ENCODE peak calls at places on chromosomes 1 and 21, in seven cellular contexts. J is heart right ventricle, E is AG09319, A is right lobe of liver, C is neural crest cell, T is tibial artery, S is nephron progenitor cell. O is an unnamed sample.

GRCh38 chr1:234529661-234530237 is 50.8 kb upstream of the TARBP1 start:
- DNase-seq in S (no peak), A (no peak), T (no peak), E (no peak), C (no peak), J (no peak), O (no peak)

GRCh38 chr1:147834189-147834588 is 68.4 kb upstream of the GJA8 start:
- DNase-seq in J (no peak), A (no peak), C (no peak), S (no peak), E (no peak), T (no peak), O (no peak)

GRCh38 chr1:164446020-164446419 is 113.0 kb upstream of the PBX1 start:
- DNase-seq in S (no peak), C (no peak), J (no peak), T (no peak), A (no peak), E (no peak), O (no peak)

GRCh38 chr1:11880181-11880575 is 21.4 kb upstream of the NPPB start:
- DNase-seq in T (no peak), J (no peak), C (no peak), S (no peak), E (no peak), A (no peak), O (no peak)

GRCh38 chr21:45110873-45111624 is 36.7 kb downstream of the ADARB1 start:
- DNase-seq in T (no peak), E (no peak), C (no peak), A (no peak), S (no peak), J (no peak), O (no peak)

GRCh38 chr1:41536296-41536695 is 51.8 kb upstream of the EDN2 start:
- DNase-seq in T (peak; percentile 71), C (no peak), E (no peak), A (no peak), S (no peak), J (no peak), O (no peak)

GRCh38 chr1:44985747-44986359 is 542 bp downstream of the EIF2B3 start:
- DNase-seq in C (no peak), E (no peak), S (no peak), A (no peak), J (no peak), T (no peak), O (no peak)

GRCh38 chr21:34205811-34206635 is 132.6 kb downstream of the MRPS6 start:
- DNase-seq in S (no peak), A (no peak), C (no peak), J (no peak), T (no peak), E (peak; percentile 49), O (no peak)

GRCh38 chr1:33455537-33456301 is 16.7 kb upstream of the ZSCAN20 start:
- DNase-seq in S (peak; percentile 51), J (no peak), C (no peak), T (peak; percentile 74), A (no peak), E (peak; percentile 78), O (no peak)

GRCh38 chr1:154730251-154730650 is 122.3 kb upstream of the ADAR start:
- DNase-seq in J (no peak), A (no peak), T (no peak), C (no peak), E (no peak), S (no peak), O (no peak)

GRCh38 chr1:165490175-165490574 is 45.2 kb upstream of the RXRG start:
- DNase-seq in T (peak; percentile 76), S (no peak), C (no peak), A (no peak), J (peak; percentile 56), E (no peak), O (no peak)

GRCh38 chr1:196400478-196401453 is 207.5 kb downstream of the KCNT2 start:
- DNase-seq in C (no peak), S (no peak), T (peak; percentile 78), J (no peak), A (peak; percentile 65), E (peak; percentile 69), O (no peak)

GRCh38 chr1:193221641-193222040 is 35.2 kb upstream of the B3GALT2 start:
- DNase-seq in S (no peak), A (no peak), E (no peak), C (no peak), J (no peak), T (no peak), O (no peak)

GRCh38 chr1:94342416-94342815 is 75.8 kb upstream of the ABCD3 start:
- DNase-seq in C (no peak), T (no peak), A (no peak), J (no peak), E (no peak), S (no peak), O (no peak)

GRCh38 chr1:201346337-201346939 is 31.0 kb downstream of the TNNT2 start:
- DNase-seq in A (peak; percentile 37), J (no peak), E (no peak), S (peak; percentile 60), T (no peak), C (peak; percentile 48), O (no peak)

GRCh38 chr1:171433451-171433850 is 51.9 kb upstream of the PRRC2C start:
- DNase-seq in J (no peak), C (no peak), A (no peak), E (no peak), S (no peak), T (no peak), O (no peak)

GRCh38 chr1:160177667-160178066 is 12.7 kb upstream of the CASQ1 start:
- DNase-seq in J (no peak), C (no peak), T (no peak), E (no peak), S (no peak), A (no peak), O (no peak)

GRCh38 chr1:221714227-221715116 is 27.4 kb downstream of the DUSP10 start:
- DNase-seq in S (no peak), T (no peak), A (no peak), E (no peak), C (no peak), J (no peak), O (no peak)

GRCh38 chr21:41161428-41161827 is 6.5 kb upstream of the BACE2 start:
- DNase-seq in S (no peak), E (no peak), J (no peak), C (no peak), A (no peak), T (no peak), O (no peak)

GRCh38 chr1:213070399-213070798 is 19.4 kb downstream of the RPS6KC1 start:
- DNase-seq in C (no peak), E (peak; percentile 23), T (no peak), A (no peak), J (no peak), S (no peak), O (no peak)
- TF ChIP-seq CTCF in C (no peak), E (peak; percentile 36), T (no peak), A (no peak), J (peak; percentile 30), S (no peak), O (no peak)

GRCh38 chr1:226120398-226120797 is 57.9 kb downstream of the H3-3A start:
- DNase-seq in A (no peak), E (no peak), C (no peak), T (no peak), S (no peak), J (no peak), O (no peak)

GRCh38 chr1:226123212-226123560 is 60.7 kb downstream of the H3-3A start:
- DNase-seq in E (no peak), T (no peak), S (no peak), J (no peak), C (no peak), A (no peak), O (no peak)

GRCh38 chr1:226123591-226124471 is 61.3 kb downstream of the H3-3A start:
- DNase-seq in S (no peak), J (no peak), A (no peak), C (no peak), T (peak; percentile 56), E (no peak), O (no peak)

GRCh38 chr1:226121049-226121586 is 58.6 kb downstream of the H3-3A start:
- DNase-seq in T (no peak), S (no peak), J (no peak), E (no peak), A (no peak), C (no peak), O (no peak)

GRCh38 chr1:226121587-226122400 is 59.3 kb downstream of the H3-3A start:
- DNase-seq in A (peak; percentile 70), T (peak; percentile 72), C (peak; percentile 76), J (peak; percentile 75), S (peak; percentile 85), E (no peak), O (no peak)
- TF ChIP-seq CTCF in A (peak; percentile 93), T (peak; percentile 93), C (peak; percentile 97), J (peak; percentile 85), S (peak; percentile 48), E (peak; percentile 34), O (peak; percentile 82)

GRCh38 chr1:77888071-77888428 is 374 bp upstream of the NEXN start:
- DNase-seq in E (peak; percentile 23), S (no peak), A (no peak), C (no peak), J (no peak), T (no peak), O (no peak)
- TF ChIP-seq CTCF in E (no peak), S (no peak), A (no peak), C (no peak), J (peak; percentile 13), T (no peak), O (no peak)

GRCh38 chr21:39531777-39532333 is 80.1 kb downstream of the SH3BGR start:
- DNase-seq in C (no peak), T (no peak), E (no peak), A (no peak), S (no peak), J (no peak), O (no peak)
- TF ChIP-seq CTCF in C (no peak), T (no peak), E (no peak), A (no peak), S (no peak), J (no peak), O (no peak)

GRCh38 chr1:209962856-209963255 is 24.8 kb downstream of the SYT14 start:
- DNase-seq in E (no peak), C (no peak), A (no peak), T (no peak), S (no peak), J (no peak), O (no peak)

GRCh38 chr1:209956116-209956515 is 18.1 kb downstream of the SYT14 start:
- DNase-seq in T (no peak), E (no peak), S (no peak), C (no peak), A (no peak), J (no peak), O (no peak)

GRCh38 chr1:209965996-209966395 is 28.0 kb downstream of the SYT14 start:
- DNase-seq in T (no peak), J (no peak), A (no peak), S (no peak), C (no peak), E (no peak), O (no peak)

DNA sequence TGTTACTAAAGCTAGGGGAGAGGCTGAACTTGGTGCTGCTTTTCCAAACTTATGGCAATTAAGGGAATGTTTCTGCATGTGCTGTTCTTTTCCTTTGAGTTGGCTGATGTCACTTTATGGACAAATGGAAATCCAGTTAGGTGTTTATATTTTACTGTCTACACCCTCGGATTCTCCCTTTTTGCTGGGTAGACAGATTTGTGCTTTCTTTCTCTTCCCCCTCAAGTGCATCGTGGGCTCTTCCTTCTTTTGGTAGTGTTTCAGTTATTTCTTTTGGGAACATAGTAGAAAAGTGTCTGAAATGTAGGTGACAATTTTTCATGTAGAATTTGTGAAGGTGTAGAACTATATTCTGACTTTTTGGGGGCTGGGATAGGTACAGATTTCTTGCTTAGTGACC is 22.9 kb downstream of the SYT14 start:
- DNase-seq in T (no peak), S (no peak), E (no peak), J (no peak), A (no peak), C (no peak), O (no peak)
- TF ChIP-seq CTCF in T (no peak), S (no peak), E (no peak), J (no peak), A (no peak), C (no peak), O (no peak)

O was measured in omental fat pad.